ENCODE peak calls at places on chromosomes 5 and 9, in eight cellular contexts. V is HCT116, C is GM23338, K is GM23248, P is neural progenitor cell, S is hepatocyte, W is SK-N-SH, R is OCI-LY7. U is an unnamed sample. For H3K36me3, the result is how much of the 10 kb centered on the place peaks cover.

GRCh38 chr5:174825587-174825986 is 101.2 kb downstream of the MSX2 start:
- DNase-seq in W (no peak), P (no peak), C (no peak), R (no peak), K (peak), V (peak), S (no peak), U (no peak)

GRCh38 chr9:120965344-120966004 is 38.9 kb upstream of the TRAF1 start:
- DNase-seq in S (peak), W (peak), R (no peak), K (peak), P (peak), C (peak), V (no peak), U (no peak)

GRCh38 chr5:141326088-141326854 is 4.0 kb upstream of the PCDHGA1 start:
- DNase-seq in R (peak), K (peak), S (peak), C (peak), V (no peak), P (peak), W (peak), U (no peak)

GRCh38 chr5:132238901-132239500 is 11.3 kb upstream of the P4HA2 start:
- DNase-seq in S (no peak), C (no peak), V (no peak), K (no peak), P (no peak), R (no peak), W (no peak), U (no peak)

GRCh38 chr9:129412814-129413536 is 207.9 kb downstream of the C9orf50 start:
- DNase-seq in R (no peak), P (peak), W (peak), S (peak), C (peak), V (no peak), K (peak), U (peak)

GRCh38 chr9:6605202-6605601 is 40.3 kb downstream of the GLDC start:
- DNase-seq in V (no peak), S (no peak), K (no peak), P (no peak), R (peak), W (no peak), C (no peak), U (no peak)

GRCh38 chr5:115389799-115390382 is 93.4 kb upstream of the CCDC112 start:
- DNase-seq in P (no peak), V (no peak), C (peak), K (no peak), R (peak), S (no peak), W (no peak), U (no peak)

GRCh38 chr5:154058055-154059038 is 19.6 kb downstream of the MFAP3 start:
- DNase-seq in P (no peak), V (peak), S (no peak), C (no peak), K (no peak), W (no peak), R (peak), U (peak)

GRCh38 chr9:106976772-106977171 is 113.8 kb downstream of the ZNF462 start:
- DNase-seq in P (no peak), W (no peak), K (no peak), V (no peak), R (peak), C (no peak), S (no peak), U (no peak)

GRCh38 chr5:110441035-110441434 is 285.4 kb downstream of the TMEM232 start:
- DNase-seq in S (peak), V (peak), P (peak), K (peak), W (peak), C (peak), R (peak), U (peak)

GRCh38 chr5:177100714-177101121 is 14.0 kb downstream of the FGFR4 start:
- DNase-seq in V (no peak), S (no peak), R (no peak), C (no peak), K (peak), W (no peak), P (no peak), U (no peak)

GRCh38 chr5:111984044-111984443 is 227.1 kb upstream of the NREP start:
- DNase-seq in W (peak), R (no peak), V (no peak), C (no peak), P (no peak), S (no peak), K (peak), U (no peak)

GRCh38 chr9:126454250-126454649 is 127.6 kb downstream of the MVB12B start:
- DNase-seq in S (no peak), P (peak), R (no peak), V (no peak), C (no peak), W (no peak), K (no peak), U (no peak)

GRCh38 chr5:58922392-58923171 is 339.7 kb downstream of the RAB3C start:
- DNase-seq in W (no peak), K (peak), C (no peak), V (no peak), R (no peak), P (no peak), S (no peak), U (no peak)

GRCh38 chr9:131984564-131984963 is 95.1 kb downstream of the MED27 start:
- DNase-seq in W (no peak), K (peak), P (no peak), C (no peak), R (no peak), V (no peak), S (no peak), U (no peak)

GRCh38 chr5:175798626-175799025 is 72.8 kb upstream of the CPLX2 start:
- DNase-seq in R (no peak), S (no peak), V (no peak), P (no peak), W (no peak), C (no peak), K (no peak), U (no peak)

GRCh38 chr5:98714710-98715109 is 58.8 kb upstream of the RGMB start:
- DNase-seq in W (no peak), S (no peak), V (no peak), K (no peak), P (no peak), C (no peak), R (no peak), U (no peak)

GRCh38 chr5:43409809-43410271 is 2.4 kb downstream of the CCL28 start:
- DNase-seq in K (no peak), S (no peak), V (no peak), C (no peak), W (no peak), R (no peak), P (no peak), U (no peak)

GRCh38 chr5:169527863-169528262 is 55.7 kb upstream of the SPDL1 start:
- DNase-seq in P (no peak), S (no peak), R (no peak), K (peak), V (no peak), C (no peak), W (no peak), U (no peak)

GRCh38 chr5:179679014-179679674 is 1.7 kb downstream of the CBY3 start:
- DNase-seq in S (peak), R (peak), C (peak), W (peak), K (peak), V (no peak), P (peak), U (no peak)

GRCh38 chr5:71786337-71787060 is 67.4 kb downstream of the CARTPT start:
- DNase-seq in R (peak), K (no peak), V (no peak), S (no peak), C (no peak), P (peak), W (no peak), U (no peak)

GRCh38 chr9:90322296-90322695 is 320.3 kb downstream of the DIRAS2 start:
- DNase-seq in S (no peak), R (no peak), C (no peak), K (no peak), V (no peak), P (no peak), W (no peak), U (no peak)

GRCh38 chr9:107059215-107059614 is 196.2 kb downstream of the ZNF462 start:
- DNase-seq in R (no peak), K (no peak), P (peak), V (no peak), S (no peak), W (no peak), C (no peak), U (no peak)

GRCh38 chr9:136512651-136513066 is 29.8 kb upstream of the SEC16A start:
- DNase-seq in S (no peak), W (peak), K (peak), P (no peak), R (peak), C (peak), V (no peak), U (no peak)

GRCh38 chr5:127967323-127967982 is 116.1 kb upstream of the SLC12A2 start:
- DNase-seq in P (no peak), S (no peak), R (no peak), V (no peak), K (no peak), C (no peak), W (no peak), U (no peak)

GRCh38 chr9:1876891-1877496 is 138.2 kb upstream of the SMARCA2 start:
- DNase-seq in W (no peak), K (no peak), S (no peak), P (no peak), R (no peak), V (no peak), C (no peak), U (peak)
- H3K4me3 ChIP-seq in W (no peak), K (no peak), S (no peak), P (no peak), R (no peak), V (no peak), C (no peak), U (peak)

GRCh38 chr9:88414298-88414697 is 26.1 kb downstream of the SPIN1 start:
- DNase-seq in P (no peak), C (no peak), R (no peak), K (no peak), W (no peak), V (no peak), S (no peak), U (no peak)
- H3K36me3 ChIP-seq in P (under half), C (under half), R (under half), K (under half), W (under half), V (under half), S (under half), U (under half)

DNA sequence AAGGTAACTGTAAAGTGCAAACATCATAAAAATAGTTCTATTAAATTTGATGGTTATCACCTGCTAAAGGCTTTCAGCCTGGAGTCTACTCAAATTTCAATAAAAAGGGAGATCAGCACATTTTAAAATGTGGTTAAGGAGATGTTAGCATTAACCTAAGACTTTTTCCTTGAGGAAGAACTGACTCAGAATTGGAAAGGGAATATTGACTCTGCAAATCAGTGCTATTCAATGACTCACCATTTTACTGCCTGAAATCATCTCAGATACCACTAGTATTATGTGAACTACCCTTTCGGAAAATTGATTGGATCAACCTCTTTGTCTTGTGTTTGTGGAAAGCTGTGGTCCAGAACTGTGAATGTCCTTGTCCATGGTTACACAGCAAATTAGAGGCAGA is 113.3 kb downstream of the ADRB2 start:
- DNase-seq in C (no peak), R (no peak), W (no peak), V (no peak), P (no peak), K (peak), S (peak), U (no peak)
- TF ChIP-seq EZH2phosphoT487 in C (no peak), R (no peak), W (no peak), V (no peak), P (no peak), K (no peak), S (no peak), U (no peak)

DNA sequence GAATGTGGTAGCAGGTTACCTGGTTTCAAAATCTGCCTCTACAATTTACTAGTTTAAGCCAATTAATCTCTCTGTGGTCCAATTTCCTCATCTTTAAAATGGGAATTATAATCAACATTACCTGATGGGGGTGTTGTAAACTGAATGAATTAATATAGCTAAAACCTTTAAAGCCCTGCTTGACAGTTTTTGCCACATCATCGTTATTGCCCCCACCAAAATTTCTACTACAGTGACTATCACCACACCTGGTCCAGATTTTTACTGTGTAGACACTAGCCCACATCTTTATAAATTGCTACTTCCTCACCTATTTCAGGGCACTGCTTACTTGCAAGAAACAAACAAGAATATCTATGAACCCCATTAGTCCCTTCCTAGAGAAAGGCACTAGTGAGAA is 65.0 kb downstream of the MLLT3 start:
- DNase-seq in W (no peak), P (no peak), S (no peak), K (no peak), R (no peak), V (no peak), C (no peak), U (no peak)
- H3K4me3 ChIP-seq in W (no peak), P (no peak), S (no peak), K (no peak), R (no peak), V (no peak), C (no peak), U (no peak)

GRCh38 chr5:37668524-37669047 is 171.3 kb downstream of the GDNF start:
- DNase-seq in C (peak), R (no peak), P (no peak), S (peak), V (peak), W (no peak), K (peak), U (no peak)
- H3K36me3 ChIP-seq in C (under half), R (under half), P (under half), S (under half), V (under half), W (under half), K (under half), U (under half)

GRCh38 chr9:2015581-2016410 is 649 bp downstream of the SMARCA2 start:
- DNase-seq in R (peak), S (peak), C (peak), V (no peak), W (peak), K (peak), P (peak), U (peak)

GRCh38 chr9:2018162-2018643 is 3.1 kb downstream of the SMARCA2 start:
- DNase-seq in W (no peak), K (no peak), S (no peak), C (no peak), R (no peak), V (no peak), P (no peak), U (no peak)

GRCh38 chr9:2017209-2017458 is 2.0 kb downstream of the SMARCA2 start:
- DNase-seq in C (no peak), V (no peak), P (peak), S (no peak), R (no peak), W (no peak), K (no peak), U (no peak)

GRCh38 chr9:2017459-2018161 is 2.5 kb downstream of the SMARCA2 start:
- DNase-seq in K (peak), C (peak), W (peak), S (peak), V (no peak), R (peak), P (peak), U (peak)

DNA sequence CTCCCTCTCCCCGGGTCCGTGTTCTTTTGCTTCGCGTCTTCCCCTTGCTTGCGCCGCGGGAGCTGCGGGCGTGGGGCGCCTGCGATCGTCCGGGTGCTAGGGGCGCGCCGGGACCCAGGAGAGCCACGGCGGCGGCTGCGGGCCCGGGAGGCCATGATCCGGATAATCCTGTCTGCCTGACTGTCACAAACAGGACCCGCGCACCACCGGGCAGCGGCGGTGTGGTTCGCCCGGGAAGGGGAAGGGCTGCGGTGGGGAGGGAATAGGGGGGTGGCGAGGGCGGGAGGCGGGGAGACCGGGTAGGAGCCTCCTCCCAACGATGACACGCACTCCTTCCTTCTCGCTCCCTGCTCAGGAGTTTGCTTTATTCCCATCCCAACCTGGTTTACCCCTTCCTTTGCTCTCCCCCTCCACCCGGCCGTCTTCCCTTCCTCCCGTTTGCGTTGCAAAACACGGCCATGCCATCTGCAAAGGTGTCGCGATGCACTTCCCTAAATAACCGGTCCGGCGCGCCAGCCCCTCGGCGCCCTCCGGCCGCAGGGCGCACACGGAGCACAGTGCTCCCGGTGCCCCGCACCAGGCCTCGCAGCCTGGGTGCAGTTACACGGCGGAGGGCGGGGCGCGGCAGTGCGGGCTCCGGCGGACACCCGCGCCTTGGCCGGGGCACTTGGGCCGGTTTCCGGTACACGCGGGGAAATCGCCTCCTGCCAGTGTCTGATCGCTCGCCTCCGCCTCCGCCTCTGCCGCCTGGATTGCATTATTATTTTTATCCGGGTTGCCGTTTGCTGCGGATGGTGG is 1.5 kb downstream of the SMARCA2 start:
- DNase-seq in W (peak), S (peak), R (peak), K (peak), V (no peak), P (peak), C (peak), U (peak)
- TF ChIP-seq EZH2phosphoT487 in W (no peak), S (no peak), R (no peak), K (no peak), V (no peak), P (no peak), C (no peak), U (no peak)

GRCh38 chr9:13001989-13002580 is 227.3 kb downstream of the LURAP1L start:
- DNase-seq in W (no peak), P (no peak), S (no peak), C (no peak), K (no peak), R (no peak), V (no peak), U (no peak)
- H3K4me3 ChIP-seq in W (no peak), P (no peak), S (no peak), C (no peak), K (peak), R (no peak), V (no peak), U (no peak)

GRCh38 chr9:37727002-37727401 is 26.6 kb upstream of the TRMT10B start:
- DNase-seq in S (no peak), C (no peak), P (no peak), K (no peak), V (no peak), R (no peak), W (no peak), U (no peak)
- H3K36me3 ChIP-seq in S (under half), C (under half), P (under half), K (under half), V (under half), R (under half), W (under half), U (under half)

DNA sequence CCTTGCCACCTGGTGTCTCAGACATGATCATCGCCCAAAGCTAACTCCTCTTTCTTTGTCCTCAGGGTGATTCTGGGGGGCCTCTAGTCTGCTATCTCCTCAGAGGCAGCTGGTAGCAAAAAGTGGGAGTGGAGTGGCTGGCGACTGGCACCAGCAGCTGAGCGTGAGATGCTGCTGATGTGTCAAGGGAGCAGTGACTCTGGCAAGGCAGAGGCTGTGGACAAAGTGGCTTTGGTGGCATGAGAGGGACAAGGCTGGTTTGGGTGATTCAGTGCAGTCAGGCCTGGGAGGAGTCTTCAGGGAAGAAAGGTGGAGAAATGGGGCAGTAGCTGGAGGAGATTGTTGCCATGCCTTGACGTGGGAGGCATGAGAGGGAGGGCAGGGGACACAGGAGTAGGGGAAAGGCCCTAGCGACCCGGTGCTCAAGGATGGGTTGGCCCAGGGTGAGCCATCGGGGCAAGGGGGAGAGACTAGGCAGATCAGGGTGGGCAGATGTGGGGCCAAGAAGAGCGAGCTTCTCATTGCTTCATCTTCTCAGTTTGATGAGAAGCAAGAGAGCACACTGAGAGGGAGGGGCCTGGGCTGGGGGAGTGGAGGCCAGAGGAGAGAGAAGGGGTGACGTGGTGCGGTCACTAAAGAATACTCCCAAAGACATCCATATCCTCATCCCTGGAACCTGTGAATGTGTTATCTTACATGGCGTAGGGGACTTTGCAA is 64.2 kb upstream of the SPTLC1 start:
- DNase-seq in R (no peak), W (no peak), V (no peak), S (no peak), C (no peak), K (no peak), P (no peak), U (no peak)
- TF ChIP-seq EZH2phosphoT487 in R (no peak), W (no peak), V (no peak), S (no peak), C (no peak), K (no peak), P (no peak), U (no peak)